ENCODE peak calls at places on chromosomes 1 and 21, in eight cellular contexts. One of them, this sample, is unnamed.

GRCh38 chr1:53329183-53329544 is 1.3 kb upstream of the LRP8 start:
- DNase-seq in H1: no peak
- DNase-seq in psoas muscle: no peak
- DNase-seq in body of pancreas: no peak
- DNase-seq in stomach: no peak
- DNase-seq in esophagus squamous epithelium: no peak
- DNase-seq in CD8-positive, alpha-beta T cell: no peak
- DNase-seq in kidney epithelial cell: no peak
- DNase-seq in this sample: no peak

GRCh38 chr1:23417570-23417969 is 7.0 kb downstream of the TCEA3 start:
- DNase-seq in esophagus squamous epithelium: no peak
- DNase-seq in kidney epithelial cell: no peak
- DNase-seq in body of pancreas: peak; percentile 86
- DNase-seq in CD8-positive, alpha-beta T cell: no peak
- DNase-seq in psoas muscle: peak; percentile 75
- DNase-seq in H1: no peak
- DNase-seq in stomach: peak; percentile 71
- DNase-seq in this sample: peak; percentile 39

GRCh38 chr1:94819584-94819944 is 593 bp upstream of the SLC44A3 start:
- DNase-seq in stomach: no peak
- DNase-seq in body of pancreas: no peak
- DNase-seq in esophagus squamous epithelium: no peak
- DNase-seq in kidney epithelial cell: no peak
- DNase-seq in psoas muscle: no peak
- DNase-seq in H1: no peak
- DNase-seq in CD8-positive, alpha-beta T cell: no peak
- DNase-seq in this sample: no peak

GRCh38 chr1:6467744-6468688 is 2.0 kb upstream of the TNFRSF25 start:
- DNase-seq in CD8-positive, alpha-beta T cell: no peak
- DNase-seq in stomach: no peak
- DNase-seq in psoas muscle: no peak
- DNase-seq in H1: no peak
- DNase-seq in esophagus squamous epithelium: no peak
- DNase-seq in kidney epithelial cell: no peak
- DNase-seq in body of pancreas: no peak
- DNase-seq in this sample: no peak

GRCh38 chr1:206761369-206761768 is 9.2 kb upstream of the IL19 start:
- DNase-seq in stomach: no peak
- DNase-seq in CD8-positive, alpha-beta T cell: no peak
- DNase-seq in psoas muscle: no peak
- DNase-seq in body of pancreas: no peak
- DNase-seq in H1: no peak
- DNase-seq in kidney epithelial cell: no peak
- DNase-seq in esophagus squamous epithelium: no peak
- DNase-seq in this sample: no peak

GRCh38 chr1:72777918-72778317 is 495.6 kb upstream of the NEGR1 start:
- DNase-seq in body of pancreas: no peak
- DNase-seq in stomach: no peak
- DNase-seq in CD8-positive, alpha-beta T cell: no peak
- DNase-seq in H1: no peak
- DNase-seq in esophagus squamous epithelium: no peak
- DNase-seq in kidney epithelial cell: no peak
- DNase-seq in psoas muscle: no peak
- DNase-seq in this sample: no peak

GRCh38 chr21:29248124-29248523 is 50.6 kb upstream of the BACH1 start:
- DNase-seq in CD8-positive, alpha-beta T cell: no peak
- DNase-seq in H1: no peak
- DNase-seq in psoas muscle: no peak
- DNase-seq in kidney epithelial cell: no peak
- DNase-seq in esophagus squamous epithelium: no peak
- DNase-seq in stomach: no peak
- DNase-seq in body of pancreas: no peak
- DNase-seq in this sample: no peak

GRCh38 chr1:86430376-86430775 is 6.4 kb downstream of the CLCA2 start:
- DNase-seq in esophagus squamous epithelium: no peak
- DNase-seq in psoas muscle: no peak
- DNase-seq in kidney epithelial cell: no peak
- DNase-seq in H1: no peak
- DNase-seq in CD8-positive, alpha-beta T cell: no peak
- DNase-seq in stomach: no peak
- DNase-seq in body of pancreas: no peak
- DNase-seq in this sample: no peak

GRCh38 chr1:161885013-161885412 is 118.9 kb downstream of the ATF6 start:
- DNase-seq in stomach: no peak
- DNase-seq in psoas muscle: no peak
- DNase-seq in kidney epithelial cell: no peak
- DNase-seq in body of pancreas: no peak
- DNase-seq in esophagus squamous epithelium: no peak
- DNase-seq in CD8-positive, alpha-beta T cell: no peak
- DNase-seq in H1: no peak
- DNase-seq in this sample: no peak

DNA sequence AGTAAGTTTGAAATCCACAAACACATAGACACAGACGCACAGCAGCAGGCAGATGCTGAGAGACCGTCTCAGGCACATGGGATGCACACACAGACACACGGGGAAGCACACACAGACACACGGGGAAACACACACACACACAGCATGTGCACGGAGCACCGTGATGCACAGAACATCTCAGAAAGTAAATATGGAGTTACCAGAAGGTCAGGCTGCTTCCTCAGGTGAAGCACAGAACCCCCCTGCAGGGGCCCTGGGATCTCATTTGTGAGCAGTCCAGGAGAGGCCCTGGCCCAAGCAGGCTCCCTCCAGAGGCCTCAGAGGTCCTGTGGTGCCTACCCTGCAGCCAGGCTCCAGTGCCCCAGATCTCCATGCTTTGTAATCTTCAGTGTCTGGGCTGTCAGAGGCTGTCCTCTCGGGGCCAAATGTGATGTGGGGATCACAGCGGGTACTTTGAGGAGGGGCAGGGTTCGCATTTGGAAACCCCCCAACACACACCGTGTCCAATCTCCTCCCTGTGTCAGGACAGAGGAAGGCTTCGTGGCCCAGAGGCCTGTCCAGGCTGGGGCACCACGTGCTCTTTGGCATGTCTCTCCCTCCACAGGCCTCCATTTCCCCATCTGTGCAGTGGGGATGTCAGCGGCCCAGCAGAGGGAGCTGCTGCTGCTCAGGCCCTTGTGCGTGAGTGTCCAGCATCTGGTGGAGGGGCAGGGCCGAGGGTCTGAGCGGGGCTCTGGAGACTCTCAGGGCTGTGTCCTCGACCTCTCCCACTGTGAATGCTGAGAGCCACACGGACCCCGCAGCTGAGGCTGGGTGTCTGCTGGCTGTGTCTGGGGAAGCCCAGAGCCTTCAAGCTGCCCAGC is 23.0 kb upstream of the PRSS38 start:
- DNase-seq in esophagus squamous epithelium: no peak
- DNase-seq in H1: peak; percentile 50
- DNase-seq in body of pancreas: no peak
- DNase-seq in stomach: no peak
- DNase-seq in psoas muscle: no peak
- DNase-seq in kidney epithelial cell: no peak
- DNase-seq in CD8-positive, alpha-beta T cell: no peak
- DNase-seq in this sample: no peak
- H3K4me3 ChIP-seq in esophagus squamous epithelium: no peak overlapping the region
- H3K4me3 ChIP-seq in H1: no peak overlapping the region
- H3K4me3 ChIP-seq in body of pancreas: no peak overlapping the region
- H3K4me3 ChIP-seq in stomach: no peak overlapping the region
- H3K4me3 ChIP-seq in psoas muscle: no peak overlapping the region
- H3K4me3 ChIP-seq in kidney epithelial cell: no peak overlapping the region
- H3K4me3 ChIP-seq in CD8-positive, alpha-beta T cell: no peak overlapping the region
- H3K4me3 ChIP-seq in this sample: no peak overlapping the region

GRCh38 chr1:230279583-230279945 is 146.6 kb downstream of the PGBD5 start:
- DNase-seq in H1: no peak
- DNase-seq in psoas muscle: peak; percentile 50
- DNase-seq in kidney epithelial cell: no peak
- DNase-seq in CD8-positive, alpha-beta T cell: no peak
- DNase-seq in body of pancreas: no peak
- DNase-seq in stomach: no peak
- DNase-seq in esophagus squamous epithelium: no peak
- DNase-seq in this sample: peak; percentile 10

GRCh38 chr1:230282157-230282556 is 144.0 kb downstream of the PGBD5 start:
- DNase-seq in body of pancreas: peak; percentile 53
- DNase-seq in stomach: peak; percentile 40
- DNase-seq in kidney epithelial cell: no peak
- DNase-seq in CD8-positive, alpha-beta T cell: no peak
- DNase-seq in psoas muscle: peak; percentile 8
- DNase-seq in H1: no peak
- DNase-seq in esophagus squamous epithelium: no peak
- DNase-seq in this sample: no peak

GRCh38 chr1:230280054-230280795 is 145.9 kb downstream of the PGBD5 start:
- DNase-seq in body of pancreas: no peak
- DNase-seq in stomach: no peak
- DNase-seq in esophagus squamous epithelium: no peak
- DNase-seq in kidney epithelial cell: no peak
- DNase-seq in psoas muscle: peak; percentile 60
- DNase-seq in H1: no peak
- DNase-seq in CD8-positive, alpha-beta T cell: no peak
- DNase-seq in this sample: no peak

GRCh38 chr1:230281531-230281930 is 144.6 kb downstream of the PGBD5 start:
- DNase-seq in esophagus squamous epithelium: no peak
- DNase-seq in body of pancreas: no peak
- DNase-seq in CD8-positive, alpha-beta T cell: no peak
- DNase-seq in kidney epithelial cell: no peak
- DNase-seq in psoas muscle: peak; percentile 34
- DNase-seq in H1: no peak
- DNase-seq in stomach: no peak
- DNase-seq in this sample: no peak

DNA sequence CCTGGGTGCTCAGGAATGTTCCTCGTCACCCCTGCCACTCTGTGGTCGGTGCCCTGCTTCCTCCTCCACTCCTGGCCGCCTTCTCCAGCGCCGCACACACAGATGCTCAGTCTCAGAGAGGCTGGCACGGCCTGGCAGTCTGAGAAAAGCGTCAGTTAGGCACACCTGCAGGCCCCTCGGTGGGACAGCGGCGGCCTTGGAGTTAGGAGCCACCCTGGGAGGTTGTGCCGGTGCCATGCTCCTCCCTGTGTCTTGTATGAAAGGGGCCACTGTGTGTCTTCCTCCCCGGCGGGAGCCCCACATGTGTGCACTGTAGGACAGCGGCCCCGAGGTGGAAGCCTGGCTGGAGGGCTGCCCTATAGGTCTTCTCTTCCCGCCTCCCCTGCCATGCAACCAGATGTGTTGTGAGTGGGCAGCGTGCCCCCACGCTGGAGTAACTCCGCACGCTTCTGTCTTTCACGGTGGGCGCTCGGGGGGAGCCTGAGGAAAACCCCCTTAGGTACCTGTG is 145.2 kb downstream of the PGBD5 start:
- DNase-seq in H1: no peak
- DNase-seq in esophagus squamous epithelium: no peak
- DNase-seq in stomach: no peak
- DNase-seq in psoas muscle: peak; percentile 40
- DNase-seq in body of pancreas: peak; percentile 89
- DNase-seq in CD8-positive, alpha-beta T cell: no peak
- DNase-seq in kidney epithelial cell: no peak
- DNase-seq in this sample: no peak
- H3K4me3 ChIP-seq in H1: no peak overlapping the region
- H3K4me3 ChIP-seq in esophagus squamous epithelium: no peak overlapping the region
- H3K4me3 ChIP-seq in stomach: no peak overlapping the region
- H3K4me3 ChIP-seq in psoas muscle: no peak overlapping the region
- H3K4me3 ChIP-seq in body of pancreas: no peak overlapping the region
- H3K4me3 ChIP-seq in CD8-positive, alpha-beta T cell: no peak overlapping the region
- H3K4me3 ChIP-seq in kidney epithelial cell: no peak overlapping the region
- H3K4me3 ChIP-seq in this sample: no peak overlapping the region

GRCh38 chr1:1082239-1083180 is 8.4 kb upstream of the RNF223 start:
- DNase-seq in CD8-positive, alpha-beta T cell: no peak
- DNase-seq in esophagus squamous epithelium: no peak
- DNase-seq in body of pancreas: no peak
- DNase-seq in stomach: peak; percentile 24
- DNase-seq in H1: no peak
- DNase-seq in kidney epithelial cell: no peak
- DNase-seq in psoas muscle: peak; percentile 48
- DNase-seq in this sample: peak; percentile 1

GRCh38 chr1:1080951-1081310 is 6.8 kb upstream of the RNF223 start:
- DNase-seq in body of pancreas: no peak
- DNase-seq in H1: peak; percentile 54
- DNase-seq in kidney epithelial cell: no peak
- DNase-seq in esophagus squamous epithelium: no peak
- DNase-seq in psoas muscle: peak; percentile 39
- DNase-seq in stomach: no peak
- DNase-seq in CD8-positive, alpha-beta T cell: no peak
- DNase-seq in this sample: peak; percentile 9

GRCh38 chr1:1080122-1080753 is 6.1 kb upstream of the RNF223 start:
- DNase-seq in H1: peak; percentile 90
- DNase-seq in kidney epithelial cell: no peak
- DNase-seq in CD8-positive, alpha-beta T cell: no peak
- DNase-seq in body of pancreas: peak; percentile 59
- DNase-seq in psoas muscle: peak; percentile 71
- DNase-seq in esophagus squamous epithelium: no peak
- DNase-seq in stomach: peak; percentile 52
- DNase-seq in this sample: peak; percentile 1

GRCh38 chr1:1081311-1082238 is 7.5 kb upstream of the RNF223 start:
- DNase-seq in stomach: peak; percentile 21
- DNase-seq in psoas muscle: peak; percentile 46
- DNase-seq in CD8-positive, alpha-beta T cell: no peak
- DNase-seq in H1: peak; percentile 46
- DNase-seq in esophagus squamous epithelium: no peak
- DNase-seq in body of pancreas: peak; percentile 1
- DNase-seq in kidney epithelial cell: no peak
- DNase-seq in this sample: peak; percentile 7

GRCh38 chr1:1079408-1080121 is 5.5 kb upstream of the RNF223 start:
- DNase-seq in H1: peak; percentile 82
- DNase-seq in esophagus squamous epithelium: no peak
- DNase-seq in kidney epithelial cell: peak; percentile 82
- DNase-seq in stomach: peak; percentile 77
- DNase-seq in CD8-positive, alpha-beta T cell: peak; percentile 48
- DNase-seq in body of pancreas: peak; percentile 87
- DNase-seq in psoas muscle: peak; percentile 65
- DNase-seq in this sample: peak; percentile 4
- H3K4me3 ChIP-seq in H1: peak overlapping the region; percentile 54
- H3K4me3 ChIP-seq in esophagus squamous epithelium: peak overlapping the region; percentile 4
- H3K4me3 ChIP-seq in kidney epithelial cell: peak overlapping the region; percentile 10
- H3K4me3 ChIP-seq in stomach: peak overlapping the region; percentile 37
- H3K4me3 ChIP-seq in CD8-positive, alpha-beta T cell: peak overlapping the region; percentile 49
- H3K4me3 ChIP-seq in body of pancreas: no peak overlapping the region
- H3K4me3 ChIP-seq in psoas muscle: peak overlapping the region; percentile 53
- H3K4me3 ChIP-seq in this sample: peak overlapping the region; percentile 43

GRCh38 chr1:234770924-234771540 is 161.1 kb upstream of the IRF2BP2 start:
- DNase-seq in stomach: no peak
- DNase-seq in esophagus squamous epithelium: no peak
- DNase-seq in psoas muscle: no peak
- DNase-seq in kidney epithelial cell: no peak
- DNase-seq in body of pancreas: no peak
- DNase-seq in CD8-positive, alpha-beta T cell: no peak
- DNase-seq in H1: no peak
- DNase-seq in this sample: no peak

GRCh38 chr1:234768569-234769283 is 158.7 kb upstream of the IRF2BP2 start:
- DNase-seq in body of pancreas: no peak
- DNase-seq in esophagus squamous epithelium: no peak
- DNase-seq in CD8-positive, alpha-beta T cell: peak; percentile 55
- DNase-seq in kidney epithelial cell: no peak
- DNase-seq in H1: no peak
- DNase-seq in stomach: no peak
- DNase-seq in psoas muscle: no peak
- DNase-seq in this sample: no peak

GRCh38 chr1:234770031-234770795 is 160.2 kb upstream of the IRF2BP2 start:
- DNase-seq in body of pancreas: no peak
- DNase-seq in psoas muscle: no peak
- DNase-seq in H1: no peak
- DNase-seq in kidney epithelial cell: no peak
- DNase-seq in stomach: no peak
- DNase-seq in CD8-positive, alpha-beta T cell: no peak
- DNase-seq in esophagus squamous epithelium: no peak
- DNase-seq in this sample: no peak

GRCh38 chr1:234768171-234768568 is 158.2 kb upstream of the IRF2BP2 start:
- DNase-seq in CD8-positive, alpha-beta T cell: no peak
- DNase-seq in H1: no peak
- DNase-seq in body of pancreas: no peak
- DNase-seq in esophagus squamous epithelium: no peak
- DNase-seq in psoas muscle: no peak
- DNase-seq in stomach: no peak
- DNase-seq in kidney epithelial cell: no peak
- DNase-seq in this sample: no peak

GRCh38 chr1:234769284-234769998 is 159.5 kb upstream of the IRF2BP2 start:
- DNase-seq in kidney epithelial cell: no peak
- DNase-seq in CD8-positive, alpha-beta T cell: no peak
- DNase-seq in H1: no peak
- DNase-seq in stomach: no peak
- DNase-seq in body of pancreas: no peak
- DNase-seq in esophagus squamous epithelium: no peak
- DNase-seq in psoas muscle: no peak
- DNase-seq in this sample: no peak
- H3K4me3 ChIP-seq in kidney epithelial cell: no peak overlapping the region
- H3K4me3 ChIP-seq in CD8-positive, alpha-beta T cell: peak overlapping the region; percentile 13
- H3K4me3 ChIP-seq in H1: no peak overlapping the region
- H3K4me3 ChIP-seq in stomach: no peak overlapping the region
- H3K4me3 ChIP-seq in body of pancreas: no peak overlapping the region
- H3K4me3 ChIP-seq in esophagus squamous epithelium: no peak overlapping the region
- H3K4me3 ChIP-seq in psoas muscle: no peak overlapping the region
- H3K4me3 ChIP-seq in this sample: no peak overlapping the region